ENCODE peak calls at places on chromosomes 6 and 20, in six cellular contexts. E is RPMI7951; S is activated CD4-positive, alpha-beta T cell treated with anti-CD3 and anti-CD28 coated beads for 24 hours; B is H9; U is stimulated activated CD4-positive, alpha-beta T cell treated with anti-CD3 and anti-CD28 coated beads, Interleukin-2, amount 100 ng/mL, for 24 hours; D is NCI-H2029 treated with DMSO at 0.1 percent for 48 hours. N is an unnamed sample.
A peak's percentile ranks its signal among the peaks of the same experiment; 100 is the strongest.

GRCh38 chr6:39043776-39044175 is 4.8 kb upstream of the GLP1R start:
- DNase-seq in E (no peak), S (no peak), B (no peak), U (no peak), D (no peak), N (no peak)

GRCh38 chr20:35602851-35603495 is 12.7 kb upstream of the SPAG4 start:
- DNase-seq in E (no peak), S (no peak), B (no peak), U (no peak), D (no peak), N (no peak)

GRCh38 chr6:23559587-23560343 is 566.2 kb upstream of the NRSN1 start:
- DNase-seq in E (no peak), S (no peak), B (no peak), U (no peak), D (no peak), N (no peak)

GRCh38 chr20:1858859-1859258 is 36.3 kb upstream of the SIRPA start:
- DNase-seq in E (no peak), S (no peak), B (no peak), U (no peak), D (no peak), N (no peak)

GRCh38 chr6:30483677-30484279 is 5.5 kb upstream of the HLA-E start:
- DNase-seq in E (peak; percentile 69), S (no peak), B (no peak), U (no peak), D (peak; percentile 28), N (peak; percentile 57)

GRCh38 chr6:42702200-42702599 is 20.2 kb downstream of the PRPH2 start:
- DNase-seq in E (peak; percentile 90), S (no peak), B (no peak), U (no peak), D (no peak), N (peak; percentile 94)

GRCh38 chr20:59779656-59780380 is 153.6 kb downstream of the SYCP2 start:
- DNase-seq in E (no peak), S (no peak), B (peak; percentile 16), U (no peak), D (no peak), N (no peak)

GRCh38 chr6:134599079-134599478 is 281.2 kb upstream of the SGK1 start:
- DNase-seq in E (no peak), S (no peak), B (no peak), U (no peak), D (no peak), N (no peak)

GRCh38 chr6:64217721-64218603 is 582.4 kb downstream of the PHF3 start:
- DNase-seq in E (peak; percentile 13), S (no peak), B (no peak), U (no peak), D (no peak), N (peak; percentile 32)

GRCh38 chr6:137705166-137706064 is 161.6 kb upstream of the TNFAIP3 start:
- DNase-seq in E (peak; percentile 37), S (peak; percentile 52), B (peak; percentile 45), U (peak; percentile 77), D (no peak), N (peak; percentile 62)

GRCh38 chr6:145866449-145867401 is 52.1 kb upstream of the FBXO30 start:
- DNase-seq in E (no peak), S (no peak), B (no peak), U (no peak), D (no peak), N (no peak)

GRCh38 chr6:157488635-157489226 is 107.7 kb downstream of the ZDHHC14 start:
- DNase-seq in E (no peak), S (no peak), B (no peak), U (no peak), D (no peak), N (no peak)

GRCh38 chr6:169921853-169922779 is 170.7 kb downstream of the ERMARD start:
- DNase-seq in E (peak; percentile 65), S (peak; percentile 1), B (no peak), U (peak; percentile 48), D (no peak), N (no peak)

GRCh38 chr20:2101057-2101934 is at the start of gene STK35:
- DNase-seq in E (peak; percentile 24), S (peak; percentile 55), B (peak; percentile 72), U (peak; percentile 81), D (peak; percentile 61), N (peak; percentile 72)

GRCh38 chr20:10448270-10449156 is 13.4 kb downstream of the SLX4IP start:
- DNase-seq in E (peak; percentile 49), S (no peak), B (no peak), U (no peak), D (no peak), N (peak; percentile 10)

GRCh38 chr20:22312744-22313346 is 271.5 kb downstream of the FOXA2 start:
- DNase-seq in E (peak; percentile 47), S (no peak), B (no peak), U (no peak), D (peak; percentile 20), N (peak; percentile 36)

GRCh38 chr6:134636221-134636830 is 313.6 kb downstream of the ALDH8A1 start:
- DNase-seq in E (peak; percentile 46), S (peak; percentile 15), B (no peak), U (peak; percentile 17), D (no peak), N (no peak)

GRCh38 chr20:50648651-50649050 is 42.7 kb downstream of the RIPOR3 start:
- DNase-seq in E (no peak), S (no peak), B (no peak), U (no peak), D (no peak), N (no peak)

GRCh38 chr20:38260378-38261053 is at the start of gene KIAA1755:
- DNase-seq in E (peak; percentile 35), S (no peak), B (peak; percentile 43), U (no peak), D (no peak), N (no peak)

GRCh38 chr6:64817525-64817924 is 889.5 kb downstream of the EYS start:
- DNase-seq in E (no peak), S (no peak), B (no peak), U (no peak), D (no peak), N (no peak)

GRCh38 chr6:89977808-89978748 is 83.8 kb downstream of the GJA10 start:
- DNase-seq in E (peak; percentile 49), S (no peak), B (no peak), U (no peak), D (no peak), N (no peak)

GRCh38 chr6:72425003-72425681 is 196.7 kb upstream of the KCNQ5 start:
- DNase-seq in E (no peak), S (no peak), B (no peak), U (no peak), D (no peak), N (peak; percentile 42)

GRCh38 chr20:63706027-63706695 is 1.6 kb downstream of the ARFRP1 start:
- DNase-seq in E (no peak), S (no peak), B (no peak), U (no peak), D (no peak), N (no peak)

GRCh38 chr6:140572867-140573266 is 1198.4 kb upstream of the CITED2 start:
- DNase-seq in E (no peak), S (no peak), B (no peak), U (no peak), D (no peak), N (no peak)

GRCh38 chr6:105272783-105273182 is 93.0 kb upstream of the POPDC3 start:
- DNase-seq in E (peak; percentile 14), S (no peak), B (peak; percentile 66), U (no peak), D (peak; percentile 50), N (peak; percentile 21)

GRCh38 chr6:26607434-26608230 is 10.9 kb downstream of the ABT1 start:
- DNase-seq in E (peak; percentile 72), S (peak; percentile 29), B (peak; percentile 54), U (peak; percentile 46), D (peak; percentile 67), N (peak; percentile 74)

GRCh38 chr20:63441136-63441776 is 31.2 kb downstream of the KCNQ2 start:
- DNase-seq in E (no peak), S (no peak), B (no peak), U (peak; percentile 40), D (no peak), N (no peak)

GRCh38 chr20:50339196-50339901 is 148.7 kb downstream of the CEBPB start:
- DNase-seq in E (peak; percentile 79), S (no peak), B (no peak), U (no peak), D (no peak), N (peak; percentile 56)

GRCh38 chr6:33312361-33313104 is 1.3 kb downstream of the TAPBP start:
- DNase-seq in E (peak; percentile 66), S (peak; percentile 68), B (peak; percentile 94), U (peak; percentile 79), D (peak; percentile 63), N (peak; percentile 67)

GRCh38 chr6:90468859-90469258 is 118.0 kb downstream of the MAP3K7 start:
- DNase-seq in E (no peak), S (no peak), B (no peak), U (no peak), D (no peak), N (no peak)

GRCh38 chr6:3022765-3023662 is 23.3 kb downstream of the NQO2 start:
- DNase-seq in E (peak; percentile 35), S (no peak), B (peak; percentile 48), U (peak; percentile 60), D (no peak), N (no peak)

GRCh38 chr6:4210619-4211419 is 75.4 kb upstream of the ECI2 start:
- DNase-seq in E (peak; percentile 56), S (peak; percentile 42), B (peak; percentile 74), U (peak; percentile 73), D (no peak), N (peak; percentile 55)

GRCh38 chr6:119985952-119986736 is 636.6 kb upstream of the MAN1A1 start:
- DNase-seq in E (peak; percentile 31), S (no peak), B (no peak), U (no peak), D (no peak), N (peak; percentile 51)

GRCh38 chr6:41462980-41463930 is 82.9 kb upstream of the FOXP4 start:
- DNase-seq in E (peak; percentile 73), S (no peak), B (no peak), U (peak; percentile 40), D (no peak), N (peak; percentile 52)

GRCh38 chr20:33655164-33655563 is 7.0 kb upstream of the C20orf144 start:
- DNase-seq in E (no peak), S (no peak), B (no peak), U (no peak), D (no peak), N (no peak)

GRCh38 chr6:11229267-11230043 is 3.0 kb downstream of the NEDD9 start:
- DNase-seq in E (no peak), S (no peak), B (peak; percentile 72), U (no peak), D (no peak), N (no peak)

GRCh38 chr6:163165922-163166321 is 248.6 kb upstream of the QKI start:
- DNase-seq in E (peak; percentile 9), S (no peak), B (no peak), U (no peak), D (no peak), N (no peak)

GRCh38 chr6:49336514-49337131 is 126.4 kb downstream of the MMUT start:
- DNase-seq in E (peak; percentile 14), S (no peak), B (no peak), U (no peak), D (no peak), N (peak; percentile 8)

GRCh38 chr20:57587989-57588377 is 27.1 kb downstream of the PCK1 start:
- DNase-seq in E (no peak), S (no peak), B (no peak), U (no peak), D (no peak), N (no peak)